ENCODE peak calls at places on chromosomes 16 and 17, in four cellular contexts. One of them, this sample, is unnamed.

GRCh38 chr16:81096715-81097208 is 567 bp upstream of the GCSH start:
- DNase-seq in K562: no peak
- DNase-seq in GM12878: no peak
- DNase-seq in HL-60: no peak
- DNase-seq in this sample: no peak

GRCh38 chr17:64231567-64232141 is 31.4 kb downstream of the TEX2 start:
- DNase-seq in K562: no peak
- DNase-seq in GM12878: no peak
- DNase-seq in HL-60: no peak
- DNase-seq in this sample: no peak

GRCh38 chr17:21019976-21020575 is 22.7 kb downstream of the USP22 start:
- DNase-seq in K562: no peak
- DNase-seq in GM12878: no peak
- DNase-seq in HL-60: no peak
- DNase-seq in this sample: no peak

GRCh38 chr17:48577946-48578615 is at the start of gene HOXB4:
- DNase-seq in K562: peak; percentile 87
- DNase-seq in GM12878: peak; percentile 43
- DNase-seq in HL-60: no peak
- DNase-seq in this sample: peak; percentile 71

GRCh38 chr16:86566966-86567700 is 504 bp downstream of the FOXC2 start:
- DNase-seq in K562: no peak
- DNase-seq in GM12878: no peak
- DNase-seq in HL-60: no peak
- DNase-seq in this sample: no peak

GRCh38 chr17:66301418-66301863 is 972 bp upstream of the PRKCA start:
- DNase-seq in K562: no peak
- DNase-seq in GM12878: no peak
- DNase-seq in HL-60: no peak
- DNase-seq in this sample: no peak

GRCh38 chr17:68777243-68777855 is 176.2 kb upstream of the FAM20A start:
- DNase-seq in K562: peak; percentile 27
- DNase-seq in GM12878: no peak
- DNase-seq in HL-60: peak; percentile 45
- DNase-seq in this sample: no peak

GRCh38 chr17:83189013-83189672 is 109.7 kb downstream of the METRNL start:
- DNase-seq in K562: no peak
- DNase-seq in GM12878: no peak
- DNase-seq in HL-60: no peak
- DNase-seq in this sample: no peak

GRCh38 chr16:2475413-2476344 is 752 bp downstream of the TBC1D24 start:
- DNase-seq in K562: peak; percentile 56
- DNase-seq in GM12878: no peak
- DNase-seq in HL-60: no peak
- DNase-seq in this sample: no peak

GRCh38 chr17:74199306-74200092 is 4.0 kb upstream of the RPL38 start:
- DNase-seq in K562: peak; percentile 78
- DNase-seq in GM12878: no peak
- DNase-seq in HL-60: peak; percentile 50
- DNase-seq in this sample: peak; percentile 75

GRCh38 chr17:80891096-80892018 is 100.3 kb upstream of the CHMP6 start:
- DNase-seq in K562: peak; percentile 69
- DNase-seq in GM12878: peak; percentile 56
- DNase-seq in HL-60: peak; percentile 90
- DNase-seq in this sample: no peak

GRCh38 chr16:50509521-50510341 is 38.5 kb upstream of the NKD1 start:
- DNase-seq in K562: peak; percentile 51
- DNase-seq in GM12878: no peak
- DNase-seq in HL-60: peak; percentile 4
- DNase-seq in this sample: no peak

GRCh38 chr17:60563743-60564142 is 36.2 kb upstream of the PPM1D start:
- DNase-seq in K562: no peak
- DNase-seq in GM12878: no peak
- DNase-seq in HL-60: no peak
- DNase-seq in this sample: no peak

GRCh38 chr17:77628035-77628434 is 330.5 kb upstream of the TNRC6C start:
- DNase-seq in K562: no peak
- DNase-seq in GM12878: no peak
- DNase-seq in HL-60: no peak
- DNase-seq in this sample: no peak

GRCh38 chr17:65918921-65919546 is 272.9 kb downstream of the CEP112 start:
- DNase-seq in K562: no peak
- DNase-seq in GM12878: no peak
- DNase-seq in HL-60: no peak
- DNase-seq in this sample: no peak

GRCh38 chr17:38705803-38706624 is 941 bp downstream of the MLLT6 start:
- DNase-seq in K562: no peak
- DNase-seq in GM12878: no peak
- DNase-seq in HL-60: no peak
- DNase-seq in this sample: no peak

GRCh38 chr17:38704645-38705522 is at the start of gene MLLT6:
- DNase-seq in K562: peak; percentile 80
- DNase-seq in GM12878: no peak
- DNase-seq in HL-60: peak; percentile 80
- DNase-seq in this sample: no peak

GRCh38 chr17:38705523-38705802 is 390 bp downstream of the MLLT6 start:
- DNase-seq in K562: peak; percentile 83
- DNase-seq in GM12878: no peak
- DNase-seq in HL-60: no peak
- DNase-seq in this sample: no peak

GRCh38 chr17:38707678-38708351 is 2.7 kb downstream of the MLLT6 start:
- DNase-seq in K562: no peak
- DNase-seq in GM12878: no peak
- DNase-seq in HL-60: no peak
- DNase-seq in this sample: no peak

GRCh38 chr17:38706625-38707298 is 1.7 kb downstream of the MLLT6 start:
- DNase-seq in K562: no peak
- DNase-seq in GM12878: no peak
- DNase-seq in HL-60: no peak
- DNase-seq in this sample: no peak
- TF ChIP-seq SPI1 in K562: peak; percentile 76
- TF ChIP-seq SPI1 in GM12878: peak; percentile 77
- TF ChIP-seq SPI1 in HL-60: peak; percentile 62
- TF ChIP-seq SPI1 in this sample: peak; percentile 84

GRCh38 chr17:75246404-75246803 is 15.0 kb downstream of the GGA3 start:
- DNase-seq in K562: no peak
- DNase-seq in GM12878: no peak
- DNase-seq in HL-60: no peak
- DNase-seq in this sample: no peak

GRCh38 chr17:75245011-75245410 is 16.4 kb downstream of the GGA3 start:
- DNase-seq in K562: no peak
- DNase-seq in GM12878: no peak
- DNase-seq in HL-60: peak; percentile 38
- DNase-seq in this sample: no peak

GRCh38 chr17:75249564-75249963 is 11.8 kb downstream of the GGA3 start:
- DNase-seq in K562: no peak
- DNase-seq in GM12878: no peak
- DNase-seq in HL-60: no peak
- DNase-seq in this sample: no peak

GRCh38 chr17:75252039-75252816 is 9.2 kb downstream of the GGA3 start:
- DNase-seq in K562: no peak
- DNase-seq in GM12878: no peak
- DNase-seq in HL-60: no peak
- DNase-seq in this sample: no peak

DNA sequence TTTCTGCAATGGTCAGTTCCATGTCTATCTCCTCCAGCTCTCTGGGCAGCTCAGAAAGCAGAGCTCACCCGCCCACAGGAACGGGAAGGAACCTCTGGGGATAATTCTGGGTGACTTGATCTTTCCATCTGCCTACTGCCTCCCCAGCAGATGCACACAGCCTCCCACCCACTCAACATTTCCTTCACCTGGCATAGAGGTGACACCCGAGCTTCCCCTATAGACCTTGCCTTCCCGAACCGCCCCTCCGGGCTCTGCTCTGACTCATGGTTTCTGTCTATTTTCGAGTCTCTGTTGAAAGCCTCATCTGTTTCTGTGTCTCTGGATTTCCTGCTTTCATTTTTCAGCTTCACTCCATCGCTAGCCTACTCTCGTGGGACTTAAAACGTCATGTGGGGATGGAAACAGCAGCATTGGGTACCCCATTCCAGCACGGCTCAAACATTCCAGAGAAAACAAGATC is 11.4 kb downstream of the GGA3 start:
- DNase-seq in K562: no peak
- DNase-seq in GM12878: peak; percentile 79
- DNase-seq in HL-60: no peak
- DNase-seq in this sample: peak; percentile 71
- TF ChIP-seq SPI1 in K562: no peak
- TF ChIP-seq SPI1 in GM12878: no peak
- TF ChIP-seq SPI1 in HL-60: no peak
- TF ChIP-seq SPI1 in this sample: no peak

DNA sequence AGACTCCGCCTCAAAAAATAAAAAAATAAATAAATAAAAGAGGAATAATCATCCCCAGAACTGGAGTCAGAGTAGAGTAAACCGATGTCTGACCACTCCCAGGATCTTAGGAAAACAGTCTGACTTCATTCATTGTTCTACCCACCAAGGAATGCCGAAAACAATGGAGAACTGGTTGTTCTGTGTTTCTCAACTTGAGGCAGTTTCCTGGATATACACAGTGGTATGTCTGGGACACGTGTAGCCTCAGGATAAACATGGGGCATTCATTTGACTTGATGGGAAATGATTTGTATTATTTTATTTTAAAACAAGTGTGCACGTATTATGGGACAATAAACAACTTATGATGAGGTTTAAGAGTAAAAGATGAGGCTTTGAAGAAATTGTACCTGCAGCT is 32.8 kb upstream of the PAFAH1B1 start:
- DNase-seq in K562: no peak
- DNase-seq in GM12878: no peak
- DNase-seq in HL-60: no peak
- DNase-seq in this sample: no peak
- TF ChIP-seq SPI1 in K562: no peak
- TF ChIP-seq SPI1 in GM12878: no peak
- TF ChIP-seq SPI1 in HL-60: no peak
- TF ChIP-seq SPI1 in this sample: no peak

GRCh38 chr17:17811381-17812210 is 25.2 kb downstream of the SREBF1 start:
- DNase-seq in K562: peak; percentile 23
- DNase-seq in GM12878: no peak
- DNase-seq in HL-60: no peak
- DNase-seq in this sample: no peak
- TF ChIP-seq SPI1 in K562: no peak
- TF ChIP-seq SPI1 in GM12878: no peak
- TF ChIP-seq SPI1 in HL-60: no peak
- TF ChIP-seq SPI1 in this sample: no peak

DNA sequence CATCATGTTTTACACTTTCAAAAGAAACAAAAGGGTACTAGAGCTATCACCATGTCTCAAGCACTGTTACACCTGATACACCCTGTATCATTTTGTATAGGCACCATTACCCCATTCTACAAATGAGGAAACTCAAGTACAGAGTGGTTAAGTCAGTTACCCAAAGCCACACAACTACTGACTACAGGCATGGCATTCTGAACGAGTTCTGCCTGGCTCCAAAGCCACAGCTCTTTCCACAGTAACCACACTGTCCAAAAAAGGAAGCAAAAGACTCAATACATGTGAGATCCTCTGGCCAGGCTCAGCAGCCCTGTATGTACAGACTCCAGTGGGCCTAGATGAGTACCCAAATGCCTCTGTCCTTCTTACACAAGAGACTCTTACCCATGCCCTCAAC is 4.7 kb downstream of the DYNC1LI2 start:
- DNase-seq in K562: no peak
- DNase-seq in GM12878: peak; percentile 71
- DNase-seq in HL-60: peak; percentile 98
- DNase-seq in this sample: no peak
- TF ChIP-seq SPI1 in K562: no peak
- TF ChIP-seq SPI1 in GM12878: no peak
- TF ChIP-seq SPI1 in HL-60: peak; percentile 48
- TF ChIP-seq SPI1 in this sample: no peak

This sample was measured in GM12891.